ENCODE peak calls at places on chromosome 21, in six cellular contexts. E is fibroblast of pulmonary artery, N is uterus, W is fibroblast of the aortic adventitia, H is heart left ventricle, I is AG04449. K is an unnamed sample.
A peak's percentile ranks its signal among the peaks of the same experiment; 100 is the strongest.

GRCh38 chr21:20329636-20330035 is 668.6 kb upstream of the NCAM2 start:
- DNase-seq in E (no peak), N (no peak), W (no peak), H (no peak), I (no peak), K (no peak)

GRCh38 chr21:44867999-44868700 is 5.3 kb downstream of the PTTG1IP start:
- DNase-seq in E (no peak), N (no peak), W (no peak), H (peak; percentile 49), I (no peak), K (no peak)

GRCh38 chr21:45894107-45894810 is 87.3 kb upstream of the COL6A1 start:
- DNase-seq in E (peak; percentile 74), N (peak; percentile 59), W (peak; percentile 81), H (peak; percentile 77), I (no peak), K (peak; percentile 76)

GRCh38 chr21:38333290-38334272 is 76.8 kb downstream of the KCNJ15 start:
- DNase-seq in E (peak; percentile 59), N (no peak), W (peak; percentile 44), H (no peak), I (no peak), K (no peak)

GRCh38 chr21:14541840-14542495 is 4.1 kb downstream of the SAMSN1 start:
- DNase-seq in E (peak; percentile 32), N (no peak), W (no peak), H (no peak), I (no peak), K (no peak)

GRCh38 chr21:46130721-46131720 is 24.4 kb downstream of the FTCD start:
- DNase-seq in E (no peak), N (no peak), W (no peak), H (peak; percentile 63), I (no peak), K (peak; percentile 58)

GRCh38 chr21:21159253-21159899 is 161.2 kb downstream of the NCAM2 start:
- DNase-seq in E (peak; percentile 7), N (no peak), W (no peak), H (no peak), I (no peak), K (no peak)

GRCh38 chr21:37509802-37510393 is 143.3 kb downstream of the DYRK1A start:
- DNase-seq in E (peak; percentile 46), N (no peak), W (peak; percentile 64), H (no peak), I (no peak), K (peak; percentile 7)

GRCh38 chr21:38083534-38083933 is 167.3 kb upstream of the KCNJ6 start:
- DNase-seq in E (no peak), N (no peak), W (no peak), H (no peak), I (no peak), K (no peak)

GRCh38 chr21:27026501-27026900 is 59.6 kb upstream of the ADAMTS5 start:
- DNase-seq in E (no peak), N (no peak), W (no peak), H (no peak), I (no peak), K (peak; percentile 5)

GRCh38 chr21:36846624-36847023 is 119.8 kb downstream of the HLCS start:
- DNase-seq in E (no peak), N (no peak), W (no peak), H (no peak), I (no peak), K (no peak)

GRCh38 chr21:45506241-45506817 is 35.9 kb downstream of the SLC19A1 start:
- DNase-seq in E (no peak), N (no peak), W (no peak), H (peak; percentile 56), I (no peak), K (no peak)

GRCh38 chr21:14657241-14658008 is 111.3 kb upstream of the SAMSN1 start:
- DNase-seq in E (no peak), N (no peak), W (no peak), H (no peak), I (no peak), K (no peak)

GRCh38 chr21:31893841-31894240 is 21.0 kb downstream of the HUNK start:
- DNase-seq in E (no peak), N (no peak), W (no peak), H (no peak), I (no peak), K (no peak)

GRCh38 chr21:27173052-27173451 is 206.2 kb upstream of the ADAMTS5 start:
- DNase-seq in E (peak; percentile 7), N (no peak), W (peak; percentile 70), H (no peak), I (no peak), K (no peak)

GRCh38 chr21:36654341-36654740 is 44.6 kb upstream of the SIM2 start:
- DNase-seq in E (no peak), N (no peak), W (no peak), H (no peak), I (no peak), K (no peak)

GRCh38 chr21:46098303-46099141 is 610 bp downstream of the COL6A2 start:
- DNase-seq in E (no peak), N (peak; percentile 51), W (peak; percentile 26), H (peak; percentile 68), I (no peak), K (peak; percentile 60)

GRCh38 chr21:37193676-37194075 is 73.5 kb downstream of the VPS26C start:
- DNase-seq in E (no peak), N (no peak), W (no peak), H (no peak), I (no peak), K (no peak)

GRCh38 chr21:31873696-31874599 is 1.1 kb downstream of the HUNK start:
- DNase-seq in E (no peak), N (peak; percentile 46), W (no peak), H (peak; percentile 65), I (no peak), K (peak; percentile 35)

GRCh38 chr21:39381009-39381408 is 32.1 kb upstream of the HMGN1 start:
- DNase-seq in E (no peak), N (no peak), W (no peak), H (no peak), I (no peak), K (peak; percentile 18)

GRCh38 chr21:39313042-39313456 is 383 bp downstream of the BRWD1 start:
- DNase-seq in E (no peak), N (peak; percentile 33), W (no peak), H (peak; percentile 74), I (no peak), K (peak; percentile 25)

GRCh38 chr21:43611598-43612369 is 47.5 kb downstream of the HSF2BP start:
- DNase-seq in E (peak; percentile 79), N (peak; percentile 64), W (peak; percentile 68), H (peak; percentile 70), I (no peak), K (peak; percentile 27)

GRCh38 chr21:30829659-30830058 is at the start of gene KRTAP7-1:
- DNase-seq in E (no peak), N (no peak), W (no peak), H (no peak), I (no peak), K (no peak)
- TF ChIP-seq CTCF in E (no peak), N (no peak), W (no peak), H (no peak), I (no peak), K (no peak)

DNA sequence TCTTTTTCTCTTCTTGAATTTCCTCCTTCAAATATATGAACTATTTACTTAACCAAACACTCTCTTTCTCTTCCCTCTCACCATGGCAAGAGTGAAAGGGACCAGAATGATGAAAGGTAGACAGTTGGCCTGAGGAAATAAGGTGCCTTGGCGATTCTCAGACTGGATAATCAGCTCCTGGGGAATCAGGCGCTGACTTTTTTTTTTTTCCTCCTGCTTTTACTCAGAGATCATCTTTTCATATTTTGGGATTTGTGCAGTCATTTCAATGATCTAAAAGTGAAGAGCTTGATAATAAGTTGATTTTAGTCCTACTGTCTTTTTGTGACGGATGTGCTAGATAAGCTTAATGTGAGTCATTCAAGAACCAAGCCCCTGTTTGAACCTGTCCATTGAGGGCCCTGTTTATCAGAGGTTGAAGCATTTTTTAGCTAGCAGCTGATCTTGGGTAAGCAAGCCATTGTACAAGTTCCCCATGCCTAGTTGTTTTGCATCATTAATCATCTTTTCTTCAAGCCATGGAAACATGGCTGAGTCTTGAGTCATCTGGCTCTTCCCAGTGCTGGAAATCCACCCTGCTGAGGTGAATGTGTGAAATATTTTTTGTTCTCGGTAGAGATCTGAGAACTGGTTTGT is 40.8 kb downstream of the ITSN1 start:
- DNase-seq in E (peak; percentile 93), N (no peak), W (peak; percentile 96), H (no peak), I (peak; percentile 66), K (peak; percentile 88)
- H3K4me3 ChIP-seq in E (no peak overlapping the region), N (no peak overlapping the region), W (no peak overlapping the region), H (no peak overlapping the region), I (no peak overlapping the region), K (no peak overlapping the region)

DNA sequence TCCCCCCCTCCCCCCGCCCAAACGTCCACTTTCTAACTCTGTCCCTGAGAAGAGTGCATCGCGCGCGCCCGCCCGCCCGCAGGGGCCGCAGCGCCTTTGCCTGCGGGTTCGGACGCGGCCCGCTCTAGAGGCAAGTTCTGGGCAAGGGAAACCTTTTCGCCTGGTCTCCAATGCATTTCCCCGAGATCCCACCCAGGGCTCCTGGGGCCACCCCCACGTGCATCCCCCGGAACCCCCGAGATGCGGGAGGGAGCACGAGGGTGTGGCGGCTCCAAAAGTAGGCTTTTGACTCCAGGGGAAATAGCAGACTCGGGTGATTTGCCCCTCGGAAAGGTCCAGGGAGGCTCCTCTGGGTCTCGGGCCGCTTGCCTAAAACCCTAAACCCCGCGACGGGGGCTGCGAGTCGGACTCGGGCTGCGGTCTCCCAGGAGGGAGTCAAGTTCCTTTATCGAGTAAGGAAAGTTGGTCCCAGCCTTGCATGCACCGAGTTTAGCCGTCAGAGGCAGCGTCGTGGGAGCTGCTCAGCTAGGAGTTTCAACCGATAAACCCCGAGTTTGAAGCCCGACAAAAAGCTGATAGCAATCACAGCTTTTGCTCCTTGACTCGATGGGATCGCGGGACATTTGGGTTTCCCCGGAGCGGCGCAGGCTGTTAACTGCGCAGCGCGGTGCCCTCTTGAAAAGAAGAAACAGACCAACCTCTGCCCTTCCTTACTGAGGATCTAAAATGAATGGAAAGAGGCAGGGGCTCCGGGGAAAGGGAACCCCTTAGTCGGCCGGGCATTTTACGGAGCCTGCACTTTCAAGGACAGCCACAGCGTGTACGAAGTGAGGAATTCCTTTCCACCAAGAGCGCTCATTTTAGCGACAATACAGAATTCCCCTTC is 158.1 kb downstream of the RUNX1 start:
- DNase-seq in E (peak; percentile 47), N (no peak), W (peak; percentile 69), H (peak; percentile 68), I (no peak), K (no peak)
- TF ChIP-seq CTCF in E (no peak), N (no peak), W (peak; percentile 23), H (no peak), I (peak; percentile 28), K (no peak)

DNA sequence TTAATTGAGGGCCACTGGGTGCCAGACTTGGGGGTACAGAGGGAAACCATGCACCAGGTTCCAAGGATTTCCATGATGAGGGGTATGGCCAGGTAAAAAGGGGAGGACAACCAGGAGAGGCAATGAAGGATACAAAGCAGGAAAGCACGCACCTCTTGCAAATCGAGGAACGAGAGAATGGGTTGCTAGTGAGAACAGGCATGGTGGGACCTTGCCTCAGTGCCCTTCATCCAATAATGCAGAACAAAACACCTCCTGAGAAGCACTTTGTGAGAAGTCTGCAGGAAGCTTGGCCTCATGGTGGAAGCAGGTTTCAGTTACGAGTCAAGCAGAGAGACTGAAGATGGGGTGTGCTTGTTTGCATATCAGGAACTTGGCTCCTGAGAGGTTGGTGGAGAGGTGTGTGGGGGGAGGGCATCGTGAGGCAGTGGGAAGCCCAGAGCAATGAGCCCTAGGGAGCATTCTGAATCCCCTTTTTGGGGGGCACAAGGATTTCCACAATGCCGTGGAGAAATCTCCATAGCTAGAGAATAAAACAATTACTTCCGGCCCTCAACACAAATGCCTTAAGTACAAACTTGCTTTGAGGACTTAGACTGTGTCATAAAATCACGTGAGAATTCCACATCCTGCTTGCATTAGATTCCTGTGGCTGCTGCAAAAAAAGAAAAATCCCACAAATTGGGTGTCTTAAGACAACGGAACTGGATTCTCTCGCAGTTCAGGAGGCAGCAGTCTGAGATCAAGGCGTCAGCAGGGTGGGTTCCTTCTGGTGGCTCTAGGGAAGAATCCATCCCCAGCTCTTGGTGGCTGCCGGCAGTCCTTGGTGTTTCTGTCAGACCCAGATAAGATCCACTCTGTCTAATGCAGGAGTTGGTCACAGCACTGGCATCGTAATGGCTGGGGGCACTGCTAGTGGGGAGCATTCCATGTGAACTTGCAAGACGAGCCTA is 54.9 kb upstream of the BACE2 start:
- DNase-seq in E (peak; percentile 75), N (no peak), W (peak; percentile 70), H (no peak), I (peak; percentile 92), K (peak; percentile 46)
- H3K4me3 ChIP-seq in E (no peak overlapping the region), N (no peak overlapping the region), W (peak overlapping the region; percentile 9), H (peak overlapping the region; percentile 4), I (peak overlapping the region; percentile 55), K (peak overlapping the region; percentile 55)

K was measured in foreskin fibroblast.